ENCODE peak calls at places on chromosomes 12 and 14, in five cellular contexts. D is breast epithelium; B is effector memory CD4-positive, alpha-beta T cell; G is left ventricle myocardium inferior; K is testis. Y is an unnamed sample. For H3K9me3, the result is how much of the 10 kb centered on the place peaks cover.

GRCh38 chr12:67370979-67371378 is 101.8 kb downstream of the CAND1 start:
- DNase-seq in D (no peak), B (no peak), G (no peak), K (no peak), Y (no peak)

GRCh38 chr12:6434205-6435180 is 10.3 kb upstream of the CD27 start:
- DNase-seq in D (no peak), B (no peak), G (no peak), K (no peak), Y (no peak)

GRCh38 chr14:55301722-55302121 is 30.5 kb downstream of the FBXO34 start:
- DNase-seq in D (no peak), B (no peak), G (no peak), K (no peak), Y (no peak)

GRCh38 chr14:64760146-64760755 is 56.0 kb downstream of the PLEKHG3 start:
- DNase-seq in D (no peak), B (peak), G (no peak), K (peak), Y (no peak)

GRCh38 chr14:23562822-23563472 is 4.6 kb downstream of the AP1G2 start:
- DNase-seq in D (no peak), B (peak), G (peak), K (peak), Y (no peak)

GRCh38 chr14:68741481-68741799 is 51.4 kb downstream of the ZFP36L1 start:
- DNase-seq in D (no peak), B (no peak), G (no peak), K (no peak), Y (no peak)

GRCh38 chr14:34711169-34711568 is 3.2 kb downstream of the CFL2 start:
- DNase-seq in D (no peak), B (no peak), G (no peak), K (peak), Y (no peak)

GRCh38 chr12:49059385-49060232 is 985 bp downstream of the KMT2D start:
- DNase-seq in D (no peak), B (no peak), G (no peak), K (peak), Y (peak)

GRCh38 chr14:30935445-30935844 is 61.1 kb downstream of the COCH start:
- DNase-seq in D (no peak), B (no peak), G (no peak), K (no peak), Y (no peak)

GRCh38 chr14:62921466-62921865 is 123.8 kb downstream of the KCNH5 start:
- DNase-seq in D (no peak), B (no peak), G (no peak), K (no peak), Y (no peak)

GRCh38 chr12:31362115-31362758 is 36.3 kb upstream of the SINHCAF start:
- DNase-seq in D (no peak), B (no peak), G (no peak), K (no peak), Y (no peak)

GRCh38 chr12:109847166-109847700 is 14.0 kb upstream of the TRPV4 start:
- DNase-seq in D (no peak), B (no peak), G (no peak), K (no peak), Y (no peak)

GRCh38 chr12:94059394-94060368 is 88.7 kb upstream of the PLXNC1 start:
- DNase-seq in D (peak), B (no peak), G (no peak), K (no peak), Y (no peak)

GRCh38 chr12:46824709-46825108 is 1.1 kb downstream of the SLC38A4 start:
- DNase-seq in D (no peak), B (no peak), G (no peak), K (no peak), Y (no peak)

GRCh38 chr12:67366530-67367196 is 97.5 kb downstream of the CAND1 start:
- DNase-seq in D (no peak), B (no peak), G (no peak), K (no peak), Y (no peak)

GRCh38 chr12:124768462-124769165 is 95.0 kb downstream of the SCARB1 start:
- DNase-seq in D (no peak), B (no peak), G (no peak), K (no peak), Y (no peak)

GRCh38 chr12:112007945-112008344 is 5.0 kb downstream of the TMEM116 start:
- DNase-seq in D (no peak), B (no peak), G (no peak), K (no peak), Y (peak)

GRCh38 chr12:75820848-75821578 is 210.6 kb downstream of the PHLDA1 start:
- DNase-seq in D (no peak), B (no peak), G (peak), K (no peak), Y (no peak)

GRCh38 chr12:90801776-90802175 is 153.2 kb downstream of the CCER1 start:
- DNase-seq in D (no peak), B (no peak), G (no peak), K (no peak), Y (no peak)

GRCh38 chr12:10310926-10311705 is 3.4 kb downstream of the KLRD1 start:
- DNase-seq in D (no peak), B (no peak), G (no peak), K (no peak), Y (no peak)

GRCh38 chr12:14261096-14261495 is 104.4 kb upstream of the ATF7IP start:
- DNase-seq in D (no peak), B (no peak), G (peak), K (no peak), Y (no peak)

GRCh38 chr12:104682790-104683279 is 226.1 kb downstream of the CHST11 start:
- DNase-seq in D (no peak), B (peak), G (no peak), K (no peak), Y (no peak)

GRCh38 chr12:127393896-127394295 is 873.1 kb upstream of the TMEM132C start:
- DNase-seq in D (no peak), B (no peak), G (no peak), K (no peak), Y (no peak)

GRCh38 chr12:68886636-68887572 is 46.1 kb downstream of the CPM start:
- DNase-seq in D (no peak), B (no peak), G (no peak), K (no peak), Y (no peak)
- H3K9me3 ChIP-seq in D (under half), B (under half), G (under half), K (under half), Y (under half)

GRCh38 chr12:116137318-116137717 is 140.2 kb downstream of the MED13L start:
- DNase-seq in D (no peak), B (no peak), G (no peak), K (no peak), Y (no peak)

GRCh38 chr12:116140559-116140958 is 136.9 kb downstream of the MED13L start:
- DNase-seq in D (no peak), B (no peak), G (no peak), K (no peak), Y (no peak)

GRCh38 chr12:116136340-116136739 is 141.2 kb downstream of the MED13L start:
- DNase-seq in D (no peak), B (no peak), G (no peak), K (no peak), Y (no peak)

GRCh38 chr12:116138380-116138779 is 139.1 kb downstream of the MED13L start:
- DNase-seq in D (no peak), B (no peak), G (no peak), K (peak), Y (no peak)

GRCh38 chr12:116138781-116139180 is 138.7 kb downstream of the MED13L start:
- DNase-seq in D (no peak), B (no peak), G (no peak), K (no peak), Y (no peak)
- H3K27ac ChIP-seq in D (no peak), B (no peak), G (no peak), K (no peak), Y (no peak)

GRCh38 chr14:57392830-57393229 is 2.4 kb downstream of the NAA30 start:
- DNase-seq in D (no peak), B (no peak), G (no peak), K (no peak), Y (no peak)
- H3K4me3 ChIP-seq in D (peak), B (no peak), G (peak), K (peak), Y (no peak)

GRCh38 chr14:102431751-102432150 is 69.0 kb downstream of the TECPR2 start:
- DNase-seq in D (no peak), B (no peak), G (no peak), K (no peak), Y (no peak)
- H3K9me3 ChIP-seq in D (under half), B (under half), G (under half), K (under half), Y (under half)

DNA sequence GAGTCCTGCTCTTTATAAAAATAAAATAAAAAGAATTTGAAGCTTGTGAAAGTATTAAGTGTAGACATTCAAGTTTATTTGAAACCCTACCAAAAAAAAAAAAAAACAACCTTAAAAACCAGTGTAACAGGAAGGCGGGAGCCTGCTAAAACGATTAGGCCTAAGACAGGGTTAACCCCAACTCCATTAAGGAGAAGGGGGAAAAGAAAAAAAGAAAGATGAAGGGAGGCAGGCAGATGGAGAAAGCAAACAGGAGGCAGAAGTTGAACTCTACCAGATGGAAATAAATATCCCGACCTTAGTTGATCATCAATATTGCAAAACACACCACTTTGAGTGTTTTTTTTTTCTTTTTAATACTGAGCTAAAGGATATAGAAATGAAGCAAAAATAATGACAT is 1.2 kb upstream of the BTG1 start:
- DNase-seq in D (no peak), B (no peak), G (no peak), K (no peak), Y (no peak)
- H3K27ac ChIP-seq in D (no peak), B (peak), G (peak), K (peak), Y (peak)

GRCh38 chr12:123670882-123671728 is at the start of gene TCTN2:
- DNase-seq in D (peak), B (peak), G (peak), K (peak), Y (peak)
- H3K4me3 ChIP-seq in D (peak), B (peak), G (peak), K (peak), Y (peak)

DNA sequence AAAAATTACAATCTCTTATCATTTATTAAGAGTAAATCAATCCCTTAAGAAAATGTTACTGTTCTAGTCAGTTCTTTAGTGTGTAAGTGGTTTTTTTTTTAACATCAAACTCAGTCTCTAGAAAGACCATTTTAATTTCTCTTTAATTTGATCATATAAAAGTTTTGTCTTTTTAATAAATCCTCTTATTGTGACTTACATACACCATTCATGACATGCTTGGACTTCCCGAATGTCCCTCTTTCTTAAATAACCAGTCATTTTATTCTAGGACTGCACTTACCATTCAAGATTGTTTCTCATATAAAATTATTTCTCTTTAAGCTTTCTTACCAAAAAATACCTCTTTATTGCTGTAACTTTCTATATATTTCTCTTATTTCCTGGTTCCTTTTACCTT is 60.8 kb upstream of the EVL start:
- DNase-seq in D (no peak), B (no peak), G (no peak), K (no peak), Y (no peak)
- H3K9me3 ChIP-seq in D (under half), B (under half), G (under half), K (under half), Y (under half)

GRCh38 chr12:50185496-50185895 is 18.3 kb upstream of the CERS5 start:
- DNase-seq in D (no peak), B (no peak), G (no peak), K (no peak), Y (no peak)
- H3K27ac ChIP-seq in D (peak), B (no peak), G (no peak), K (no peak), Y (peak)

GRCh38 chr14:104865069-104865630 is at the start of gene CEP170B:
- DNase-seq in D (no peak), B (peak), G (peak), K (peak), Y (peak)

GRCh38 chr14:104864267-104865068 is 600 bp upstream of the CEP170B start:
- DNase-seq in D (peak), B (no peak), G (peak), K (no peak), Y (peak)

GRCh38 chr14:104863923-104864266 is 1.2 kb upstream of the CEP170B start:
- DNase-seq in D (no peak), B (no peak), G (no peak), K (no peak), Y (no peak)

GRCh38 chr14:104865631-104866441 is 768 bp downstream of the CEP170B start:
- DNase-seq in D (peak), B (no peak), G (peak), K (peak), Y (peak)

GRCh38 chr14:104863131-104863862 is 1.8 kb upstream of the CEP170B start:
- DNase-seq in D (no peak), B (no peak), G (peak), K (no peak), Y (peak)
- H3K4me3 ChIP-seq in D (peak), B (no peak), G (no peak), K (no peak), Y (peak)

GRCh38 chr12:132295101-132295526 is 34.3 kb downstream of the GALNT9 start:
- DNase-seq in D (no peak), B (no peak), G (no peak), K (no peak), Y (no peak)

GRCh38 chr12:132292328-132293319 is 36.8 kb downstream of the GALNT9 start:
- DNase-seq in D (no peak), B (no peak), G (no peak), K (no peak), Y (no peak)

GRCh38 chr12:132291402-132292175 is 37.8 kb downstream of the GALNT9 start:
- DNase-seq in D (no peak), B (no peak), G (no peak), K (no peak), Y (peak)

GRCh38 chr12:132296063-132296462 is 33.3 kb downstream of the GALNT9 start:
- DNase-seq in D (no peak), B (no peak), G (no peak), K (no peak), Y (peak)

DNA sequence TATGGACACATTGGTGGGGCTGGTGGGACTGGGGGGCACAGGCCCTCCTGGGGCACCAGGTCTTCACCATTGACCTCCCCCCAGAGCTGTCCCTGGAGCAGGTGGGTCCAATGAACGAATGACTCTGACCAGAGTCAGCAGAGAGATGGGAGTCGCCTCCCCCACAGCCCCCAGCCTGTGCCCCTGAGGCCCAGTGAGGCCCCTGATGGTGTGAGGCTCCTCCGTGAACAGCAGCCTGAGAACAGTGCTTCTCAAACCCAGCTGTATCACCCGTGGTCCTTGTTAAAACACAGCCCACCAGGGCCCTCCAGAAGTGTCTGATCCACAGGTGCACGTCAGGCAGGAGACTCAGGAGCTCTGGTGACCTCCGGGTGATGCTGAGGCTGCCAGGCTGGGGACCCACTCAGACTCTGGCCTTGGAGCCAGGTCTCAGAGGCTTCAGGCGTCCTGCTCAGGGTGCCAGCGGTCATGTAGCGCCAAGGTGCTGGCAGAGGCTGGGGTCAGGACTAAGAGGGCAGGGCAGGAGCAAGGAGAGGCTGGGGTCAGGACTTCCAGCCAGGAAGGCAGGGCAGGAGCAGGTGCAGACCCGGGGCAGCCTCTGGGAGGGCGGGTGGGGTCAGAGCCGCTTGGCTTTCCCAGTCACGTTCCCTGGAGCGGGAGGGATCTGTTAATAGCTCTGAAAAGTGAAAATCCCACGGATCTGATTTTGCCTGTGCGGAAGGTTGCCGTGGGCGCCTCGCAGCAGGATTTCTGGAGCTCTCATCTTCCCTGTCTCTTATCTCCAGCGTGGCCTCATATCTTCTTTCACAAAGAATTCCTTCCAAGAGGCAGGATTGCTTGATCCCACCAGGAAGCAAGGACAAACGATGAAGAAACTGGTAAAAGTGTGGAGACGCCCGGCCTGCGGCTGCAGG is 35.0 kb downstream of the GALNT9 start:
- DNase-seq in D (no peak), B (no peak), G (no peak), K (no peak), Y (no peak)
- H3K9me3 ChIP-seq in D (under half), B (under half), G (under half), K (under half), Y (under half)

Y was measured in left lung.